ENCODE peak calls at places on chromosomes 2 and 18, in four cellular contexts. Q is frontal cortex, R is T1000, H is CMK. V is an unnamed sample.

GRCh38 chr2:191866675-191867506 is 20.0 kb upstream of the CAVIN2 start:
- DNase-seq in H (no peak), R (no peak), Q (no peak), V (peak)

GRCh38 chr2:98866033-98866432 is 70.0 kb downstream of the CRACDL start:
- DNase-seq in Q (no peak), H (no peak), R (no peak), V (no peak)

GRCh38 chr2:88669371-88670214 is 21.9 kb upstream of the RPIA start:
- DNase-seq in H (no peak), R (no peak), Q (no peak), V (no peak)

GRCh38 chr2:139622691-139623090 is 842.5 kb upstream of the NXPH2 start:
- DNase-seq in H (no peak), R (no peak), Q (no peak), V (no peak)

GRCh38 chr2:78908973-78909372 is 116.5 kb upstream of the REG3G start:
- DNase-seq in Q (no peak), H (no peak), R (no peak), V (no peak)

GRCh38 chr18:62678847-62679535 is 36.4 kb upstream of the PHLPP1 start:
- DNase-seq in H (no peak), Q (no peak), R (no peak), V (no peak)

GRCh38 chr2:193556766-193557470 is 1362.2 kb upstream of the TMEFF2 start:
- DNase-seq in H (no peak), Q (no peak), R (no peak), V (no peak)

GRCh38 chr2:27322301-27322765 is 564 bp downstream of the MPV17 start:
- DNase-seq in R (no peak), Q (no peak), H (peak), V (no peak)

GRCh38 chr2:46849741-46850474 is 65.7 kb downstream of the MCFD2 start:
- DNase-seq in H (peak), Q (no peak), R (no peak), V (no peak)

GRCh38 chr2:74833418-74834233 is at the start of gene HK2:
- DNase-seq in Q (peak), H (peak), R (peak), V (peak)

GRCh38 chr2:122960727-122961641 is 1064.1 kb upstream of the CNTNAP5 start:
- DNase-seq in Q (no peak), H (no peak), R (peak), V (no peak)

GRCh38 chr18:77000527-77000926 is 132.1 kb downstream of the MBP start:
- DNase-seq in H (peak), R (no peak), Q (peak), V (no peak)

GRCh38 chr2:112024246-112024645 is 30.8 kb upstream of the TMEM87B start:
- DNase-seq in H (no peak), Q (no peak), R (no peak), V (no peak)

GRCh38 chr18:35915056-35915455 is 57.4 kb upstream of the RMP24 start:
- DNase-seq in Q (no peak), H (no peak), R (no peak), V (no peak)

V was measured in SJSA1.